ENCODE peak calls at places on chromosomes 12 and 14, in six cellular contexts. B, F, A, Z, O and M are unnamed samples. For H3K9me3, the result is how much of the 10 kb centered on the place peaks cover.

GRCh38 chr12:126706300-126706699 is 1560.7 kb upstream of the TMEM132C start:
- DNase-seq in B (no peak), F (no peak), A (peak), Z (no peak), O (no peak), M (no peak)

GRCh38 chr14:74275265-74275841 is 27.4 kb downstream of the ABCD4 start:
- DNase-seq in B (no peak), F (no peak), A (no peak), Z (no peak), O (peak), M (no peak)

GRCh38 chr12:47383942-47384341 is 304.2 kb upstream of the AMIGO2 start:
- DNase-seq in B (no peak), F (no peak), A (no peak), Z (no peak), O (peak), M (no peak)

GRCh38 chr14:104734991-104735779 is 11.2 kb downstream of the ADSS1 start:
- DNase-seq in B (peak), F (no peak), A (no peak), Z (no peak), O (no peak), M (no peak)

GRCh38 chr12:66683822-66684221 is 4.9 kb upstream of the GRIP1 start:
- DNase-seq in B (no peak), F (no peak), A (no peak), Z (no peak), O (no peak), M (no peak)

GRCh38 chr14:39219075-39219499 is 14.6 kb upstream of the MIA2 start:
- DNase-seq in B (peak), F (no peak), A (no peak), Z (no peak), O (no peak), M (no peak)

GRCh38 chr12:66066071-66066928 is 64.2 kb downstream of the LLPH start:
- DNase-seq in B (peak), F (no peak), A (no peak), Z (no peak), O (peak), M (no peak)

GRCh38 chr14:71803539-71804260 is 128.5 kb upstream of the RGS6 start:
- DNase-seq in B (no peak), F (no peak), A (no peak), Z (no peak), O (peak), M (no peak)

GRCh38 chr12:50750366-50750765 is 13.5 kb upstream of the ATF1 start:
- DNase-seq in B (peak), F (no peak), A (peak), Z (no peak), O (no peak), M (no peak)

GRCh38 chr14:91354221-91354916 is 63.3 kb downstream of the CCDC88C start:
- DNase-seq in B (no peak), F (no peak), A (no peak), Z (no peak), O (no peak), M (no peak)

GRCh38 chr14:100738269-100738691 is 11.6 kb downstream of the DLK1 start:
- DNase-seq in B (no peak), F (no peak), A (peak), Z (no peak), O (no peak), M (no peak)

GRCh38 chr12:3713483-3713882 is 39.4 kb downstream of the CRACR2A start:
- DNase-seq in B (no peak), F (no peak), A (no peak), Z (no peak), O (no peak), M (no peak)

GRCh38 chr14:41280745-41281144 is 325.9 kb upstream of the LRFN5 start:
- DNase-seq in B (no peak), F (no peak), A (no peak), Z (no peak), O (no peak), M (no peak)

GRCh38 chr12:133080619-133081407 is at the start of gene ZNF140:
- DNase-seq in B (peak), F (peak), A (peak), Z (peak), O (peak), M (peak)
- H3K9me3 ChIP-seq in B (half or more), F (under half), A (under half), Z (half or more), O (half or more), M (half or more)

GRCh38 chr14:105865266-105865903 is 339.0 kb downstream of the TMEM121 start:
- DNase-seq in B (no peak), F (no peak), A (peak), Z (no peak), O (no peak), M (no peak)
- H3K9me3 ChIP-seq in B (under half), F (under half), A (half or more), Z (under half), O (half or more), M (under half)

GRCh38 chr14:106579084-106579483 is 1052.7 kb downstream of the TMEM121 start:
- DNase-seq in B (no peak), F (no peak), A (no peak), Z (no peak), O (no peak), M (no peak)

DNA sequence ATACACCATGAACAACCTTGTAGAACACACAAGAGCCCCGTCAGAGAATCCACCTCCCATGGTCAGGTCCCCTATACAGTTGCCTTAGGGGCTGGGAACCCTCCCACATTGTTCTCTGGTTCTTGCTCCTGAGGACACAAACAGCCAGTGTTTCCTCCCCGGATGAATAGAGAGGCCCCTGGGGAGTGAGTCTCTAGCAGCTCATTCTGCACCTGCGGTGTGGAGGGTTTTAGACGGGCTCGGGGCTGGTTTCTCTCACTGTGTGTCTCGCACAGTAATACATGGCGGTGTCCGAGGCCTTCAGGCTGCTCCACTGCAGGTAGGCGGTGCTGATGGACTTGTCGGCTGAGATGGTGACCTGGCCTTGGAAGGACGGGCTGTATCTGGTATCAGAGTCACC is 1052.1 kb downstream of the TMEM121 start:
- DNase-seq in B (no peak), F (no peak), A (no peak), Z (no peak), O (no peak), M (no peak)
- H3K9me3 ChIP-seq in B (under half), F (under half), A (half or more), Z (under half), O (under half), M (under half)

GRCh38 chr14:24597403-24597802 is 12.1 kb downstream of the GZMH start:
- DNase-seq in B (no peak), F (no peak), A (no peak), Z (no peak), O (no peak), M (no peak)
- H3K9me3 ChIP-seq in B (under half), F (under half), A (under half), Z (under half), O (under half), M (under half)

DNA sequence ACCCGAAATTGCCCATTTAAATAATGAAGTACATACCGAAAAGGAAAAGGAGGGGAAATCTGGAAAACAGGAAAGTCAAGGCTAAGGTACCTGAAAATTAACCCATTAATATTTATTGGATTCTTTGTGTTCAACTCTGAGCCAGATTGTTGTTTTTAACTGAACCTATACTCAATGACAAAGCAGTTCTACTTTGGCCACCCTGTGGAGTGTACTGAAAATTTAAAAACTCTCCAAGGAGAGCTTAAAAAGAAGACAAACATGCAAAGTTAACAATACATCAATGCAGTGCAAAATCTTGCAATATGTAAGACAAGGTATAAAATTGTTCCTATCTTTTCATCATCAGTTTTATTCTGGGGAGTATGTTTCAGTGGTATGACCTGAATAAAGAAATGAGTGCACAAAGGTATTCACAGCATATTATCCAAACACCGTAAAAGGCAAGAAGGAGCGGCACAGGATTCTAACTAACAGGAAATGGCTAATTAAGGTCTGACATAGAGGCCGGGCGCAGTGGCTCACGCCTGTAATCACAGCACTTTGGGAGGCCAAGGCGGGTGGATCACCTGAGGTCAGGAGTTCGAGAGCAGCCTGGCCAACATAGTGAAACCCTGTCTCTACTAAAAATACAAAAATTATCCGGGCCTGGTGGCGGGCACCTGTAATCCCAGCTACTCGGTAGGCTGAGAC is 1.7 kb downstream of the USP44 start:
- DNase-seq in B (no peak), F (no peak), A (peak), Z (no peak), O (no peak), M (no peak)
- H3K9me3 ChIP-seq in B (under half), F (under half), A (under half), Z (under half), O (under half), M (under half)

GRCh38 chr12:71760471-71760870 is 5.8 kb downstream of the RAB21 start:
- DNase-seq in B (no peak), F (no peak), A (no peak), Z (no peak), O (no peak), M (no peak)
- H3K9me3 ChIP-seq in B (under half), F (under half), A (under half), Z (under half), O (under half), M (under half)

DNA sequence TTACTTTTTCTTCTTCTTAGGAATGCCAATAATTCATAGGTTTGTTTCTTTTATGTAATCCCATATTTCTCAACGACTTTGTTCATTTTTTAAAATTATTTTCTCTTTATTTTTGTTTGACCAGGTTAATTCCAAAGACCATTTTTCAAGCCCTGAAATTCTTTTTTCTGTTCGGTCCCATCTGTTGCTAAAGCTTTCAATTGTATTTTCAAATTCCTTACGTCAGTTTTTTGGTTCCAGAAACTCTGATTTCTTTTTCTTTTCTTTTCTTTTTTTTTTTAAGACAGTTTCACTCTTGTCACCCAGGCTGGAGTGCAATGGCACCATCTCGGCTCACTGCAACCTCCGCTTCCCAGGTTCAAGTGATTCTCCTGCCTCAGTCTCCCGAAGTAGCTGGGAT is 27.6 kb downstream of the RAB3IP start:
- DNase-seq in B (no peak), F (no peak), A (no peak), Z (no peak), O (no peak), M (no peak)
- H3K9me3 ChIP-seq in B (under half), F (under half), A (under half), Z (under half), O (under half), M (under half)

GRCh38 chr14:51730094-51730493 is 78.4 kb downstream of the FRMD6 start:
- DNase-seq in B (no peak), F (no peak), A (no peak), Z (no peak), O (no peak), M (no peak)
- H3K9me3 ChIP-seq in B (under half), F (under half), A (under half), Z (under half), O (under half), M (under half)

GRCh38 chr14:19874842-19875241 is at the start of gene OR4K2:
- DNase-seq in B (no peak), F (no peak), A (no peak), Z (no peak), O (no peak), M (no peak)
- H3K9me3 ChIP-seq in B (under half), F (under half), A (half or more), Z (under half), O (under half), M (under half)

DNA sequence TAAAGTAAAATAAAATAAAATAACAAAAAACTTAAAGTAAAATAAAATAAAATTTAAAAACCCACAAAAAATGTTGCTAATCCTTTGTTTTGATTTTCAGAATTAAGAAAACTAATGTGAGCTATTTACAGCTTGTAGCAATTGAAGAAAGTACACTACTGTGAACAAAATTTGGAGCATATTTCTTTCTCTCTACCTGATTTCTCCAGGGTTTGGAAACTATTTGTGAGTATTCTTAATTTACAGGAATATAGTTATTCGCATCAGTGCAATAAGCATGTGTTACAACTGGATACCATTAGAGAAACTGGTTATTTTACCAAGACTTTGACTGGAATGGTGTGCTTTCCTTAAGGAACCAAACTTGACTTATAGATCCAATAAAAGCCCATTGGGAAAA is 86.1 kb upstream of the CNOT2 start:
- DNase-seq in B (no peak), F (no peak), A (no peak), Z (no peak), O (no peak), M (no peak)
- H3K9me3 ChIP-seq in B (half or more), F (under half), A (under half), Z (under half), O (under half), M (under half)